ENCODE peak calls at places on chromosomes 16 and 17, in nine cellular contexts. S is NCI-H1930; U is stomach; F is NCI-H2171 treated with DMSO at 0.1 percent for 48 hours; K is endothelial cell; Z is stimulated activated CD8-positive, alpha-beta memory T cell treated with anti-CD3 and anti-CD28 coated beads, Interleukin-4, amount 100 ng/mL, for 1 hour; J is hypothalamus; M is IMR-90; N is AG04450. T is an unnamed sample.

GRCh38 chr17:77440571-77440981 is 299.8 kb downstream of the SEC14L1 start:
- DNase-seq in S (no peak), U (no peak), F (peak; percentile 53), K (no peak), Z (no peak), J (no peak), M (no peak), N (no peak), T (no peak)

GRCh38 chr17:42878123-42878880 is 22.3 kb upstream of the G6PC1 start:
- DNase-seq in S (no peak), U (peak; percentile 81), F (no peak), K (no peak), Z (no peak), J (no peak), M (no peak), N (no peak), T (no peak)

GRCh38 chr17:37050905-37051304 is 102.2 kb downstream of the AATF start:
- DNase-seq in S (no peak), U (no peak), F (no peak), K (no peak), Z (no peak), J (no peak), M (peak; percentile 17), N (no peak), T (no peak)

GRCh38 chr16:49464877-49465504 is 91.4 kb downstream of the C16orf78 start:
- DNase-seq in S (no peak), U (peak; percentile 20), F (no peak), K (peak; percentile 33), Z (no peak), J (no peak), M (no peak), N (no peak), T (no peak)

GRCh38 chr17:82702161-82702932 is 3.8 kb upstream of the RAB40B start:
- DNase-seq in S (no peak), U (no peak), F (no peak), K (no peak), Z (no peak), J (no peak), M (no peak), N (no peak), T (peak; percentile 85)

GRCh38 chr16:64089697-64090096 is 1032.2 kb downstream of the CDH11 start:
- DNase-seq in S (no peak), U (no peak), F (peak; percentile 14), K (peak; percentile 47), Z (no peak), J (no peak), M (peak; percentile 11), N (no peak), T (peak; percentile 24)

GRCh38 chr17:64020068-64020766 is at the start of gene ICAM2:
- DNase-seq in S (no peak), U (peak; percentile 68), F (no peak), K (no peak), Z (peak; percentile 81), J (no peak), M (no peak), N (no peak), T (peak; percentile 88)

GRCh38 chr17:58337126-58337599 is 8.6 kb upstream of the TSPOAP1 start:
- DNase-seq in S (no peak), U (no peak), F (no peak), K (no peak), Z (no peak), J (no peak), M (peak; percentile 27), N (no peak), T (peak; percentile 50)

GRCh38 chr16:10895053-10895946 is 18.3 kb downstream of the CIITA start:
- DNase-seq in S (no peak), U (no peak), F (no peak), K (peak; percentile 71), Z (no peak), J (no peak), M (peak; percentile 38), N (no peak), T (peak; percentile 64)

T was measured in mucosa of descending colon.